ENCODE peak calls at places on chromosomes 13 and 19, in seven cellular contexts. One of them, this sample, is unnamed.

GRCh38 chr13:44136693-44137268 is 236.8 kb upstream of the SERP2 start:
- DNase-seq in brain microvascular endothelial cell: no peak
- DNase-seq in GM23338: no peak
- DNase-seq in uterus: no peak
- DNase-seq in foreskin keratinocyte: no peak
- DNase-seq in mesenchymal stem cell: no peak
- DNase-seq in dorsolateral prefrontal cortex: no peak
- DNase-seq in this sample: no peak

GRCh38 chr19:10769533-10770491 is 51.9 kb downstream of the DNM2 start:
- DNase-seq in brain microvascular endothelial cell: no peak
- DNase-seq in GM23338: peak
- DNase-seq in uterus: peak
- DNase-seq in foreskin keratinocyte: no peak
- DNase-seq in mesenchymal stem cell: peak
- DNase-seq in dorsolateral prefrontal cortex: peak
- DNase-seq in this sample: peak

GRCh38 chr19:27889156-27889555 is 1323.8 kb downstream of the UQCRFS1 start:
- DNase-seq in brain microvascular endothelial cell: no peak
- DNase-seq in GM23338: no peak
- DNase-seq in uterus: no peak
- DNase-seq in foreskin keratinocyte: no peak
- DNase-seq in mesenchymal stem cell: no peak
- DNase-seq in dorsolateral prefrontal cortex: no peak
- DNase-seq in this sample: no peak

GRCh38 chr13:30907167-30907761 is 1.2 kb downstream of the MEDAG start:
- DNase-seq in brain microvascular endothelial cell: no peak
- DNase-seq in GM23338: no peak
- DNase-seq in uterus: no peak
- DNase-seq in foreskin keratinocyte: no peak
- DNase-seq in mesenchymal stem cell: peak
- DNase-seq in dorsolateral prefrontal cortex: no peak
- DNase-seq in this sample: no peak

GRCh38 chr19:29372921-29373797 is 152.6 kb upstream of the VSTM2B start:
- DNase-seq in brain microvascular endothelial cell: no peak
- DNase-seq in GM23338: no peak
- DNase-seq in uterus: no peak
- DNase-seq in foreskin keratinocyte: no peak
- DNase-seq in mesenchymal stem cell: no peak
- DNase-seq in dorsolateral prefrontal cortex: no peak
- DNase-seq in this sample: peak

GRCh38 chr19:7904074-7905020 is 670 bp downstream of the MAP2K7 start:
- DNase-seq in brain microvascular endothelial cell: no peak
- DNase-seq in GM23338: peak
- DNase-seq in uterus: peak
- DNase-seq in foreskin keratinocyte: no peak
- DNase-seq in mesenchymal stem cell: peak
- DNase-seq in dorsolateral prefrontal cortex: no peak
- DNase-seq in this sample: peak

GRCh38 chr19:44644391-44645016 is 794 bp downstream of the PVR start:
- DNase-seq in brain microvascular endothelial cell: no peak
- DNase-seq in GM23338: peak
- DNase-seq in uterus: no peak
- DNase-seq in foreskin keratinocyte: peak
- DNase-seq in mesenchymal stem cell: peak
- DNase-seq in dorsolateral prefrontal cortex: no peak
- DNase-seq in this sample: peak

GRCh38 chr19:35142531-35143230 is 374 bp upstream of the FXYD7 start:
- DNase-seq in brain microvascular endothelial cell: no peak
- DNase-seq in GM23338: peak
- DNase-seq in uterus: no peak
- DNase-seq in foreskin keratinocyte: no peak
- DNase-seq in mesenchymal stem cell: peak
- DNase-seq in dorsolateral prefrontal cortex: no peak
- DNase-seq in this sample: peak

GRCh38 chr13:102172406-102172805 is 229.4 kb downstream of the FGF14 start:
- DNase-seq in brain microvascular endothelial cell: no peak
- DNase-seq in GM23338: peak
- DNase-seq in uterus: no peak
- DNase-seq in foreskin keratinocyte: no peak
- DNase-seq in mesenchymal stem cell: no peak
- DNase-seq in dorsolateral prefrontal cortex: no peak
- DNase-seq in this sample: no peak

GRCh38 chr19:52923782-52924593 is 760 bp upstream of the ZNF888 start:
- DNase-seq in brain microvascular endothelial cell: peak
- DNase-seq in GM23338: peak
- DNase-seq in uterus: peak
- DNase-seq in foreskin keratinocyte: no peak
- DNase-seq in mesenchymal stem cell: peak
- DNase-seq in dorsolateral prefrontal cortex: peak
- DNase-seq in this sample: peak

GRCh38 chr13:33487575-33488243 is 202.2 kb upstream of the STARD13 start:
- DNase-seq in brain microvascular endothelial cell: no peak
- DNase-seq in GM23338: peak
- DNase-seq in uterus: no peak
- DNase-seq in foreskin keratinocyte: no peak
- DNase-seq in mesenchymal stem cell: peak
- DNase-seq in dorsolateral prefrontal cortex: no peak
- DNase-seq in this sample: peak

GRCh38 chr13:40181203-40181845 is 485.1 kb downstream of the FOXO1 start:
- DNase-seq in brain microvascular endothelial cell: peak
- DNase-seq in GM23338: no peak
- DNase-seq in uterus: no peak
- DNase-seq in foreskin keratinocyte: no peak
- DNase-seq in mesenchymal stem cell: peak
- DNase-seq in dorsolateral prefrontal cortex: no peak
- DNase-seq in this sample: no peak

GRCh38 chr19:47693489-47693888 is 19.7 kb upstream of the EHD2 start:
- DNase-seq in brain microvascular endothelial cell: no peak
- DNase-seq in GM23338: no peak
- DNase-seq in uterus: no peak
- DNase-seq in foreskin keratinocyte: no peak
- DNase-seq in mesenchymal stem cell: no peak
- DNase-seq in dorsolateral prefrontal cortex: no peak
- DNase-seq in this sample: no peak

GRCh38 chr13:40682449-40683240 is 16.2 kb upstream of the FOXO1 start:
- DNase-seq in brain microvascular endothelial cell: no peak
- DNase-seq in GM23338: peak
- DNase-seq in uterus: no peak
- DNase-seq in foreskin keratinocyte: no peak
- DNase-seq in mesenchymal stem cell: peak
- DNase-seq in dorsolateral prefrontal cortex: no peak
- DNase-seq in this sample: peak

GRCh38 chr19:39407644-39408391 is 1.2 kb downstream of the ZFP36 start:
- DNase-seq in brain microvascular endothelial cell: no peak
- DNase-seq in GM23338: peak
- DNase-seq in uterus: peak
- DNase-seq in foreskin keratinocyte: no peak
- DNase-seq in mesenchymal stem cell: peak
- DNase-seq in dorsolateral prefrontal cortex: no peak
- DNase-seq in this sample: peak

GRCh38 chr19:14475251-14476073 is at the start of gene PTGER1:
- DNase-seq in brain microvascular endothelial cell: no peak
- DNase-seq in GM23338: peak
- DNase-seq in uterus: no peak
- DNase-seq in foreskin keratinocyte: no peak
- DNase-seq in mesenchymal stem cell: peak
- DNase-seq in dorsolateral prefrontal cortex: no peak
- DNase-seq in this sample: peak

GRCh38 chr19:4208385-4209094 is 20.8 kb upstream of the EBI3 start:
- DNase-seq in brain microvascular endothelial cell: peak
- DNase-seq in GM23338: peak
- DNase-seq in uterus: no peak
- DNase-seq in foreskin keratinocyte: peak
- DNase-seq in mesenchymal stem cell: peak
- DNase-seq in dorsolateral prefrontal cortex: no peak
- DNase-seq in this sample: peak

GRCh38 chr13:26698392-26699196 is 62.0 kb downstream of the GPR12 start:
- DNase-seq in brain microvascular endothelial cell: peak
- DNase-seq in GM23338: peak
- DNase-seq in uterus: peak
- DNase-seq in foreskin keratinocyte: peak
- DNase-seq in mesenchymal stem cell: peak
- DNase-seq in dorsolateral prefrontal cortex: peak
- DNase-seq in this sample: peak

GRCh38 chr19:1275976-1276619 is 768 bp downstream of the FAM174C start:
- DNase-seq in brain microvascular endothelial cell: no peak
- DNase-seq in GM23338: no peak
- DNase-seq in uterus: no peak
- DNase-seq in foreskin keratinocyte: no peak
- DNase-seq in mesenchymal stem cell: no peak
- DNase-seq in dorsolateral prefrontal cortex: no peak
- DNase-seq in this sample: no peak

GRCh38 chr13:102440259-102440936 is 38.5 kb upstream of the FGF14 start:
- DNase-seq in brain microvascular endothelial cell: no peak
- DNase-seq in GM23338: no peak
- DNase-seq in uterus: no peak
- DNase-seq in foreskin keratinocyte: peak
- DNase-seq in mesenchymal stem cell: no peak
- DNase-seq in dorsolateral prefrontal cortex: no peak
- DNase-seq in this sample: no peak

GRCh38 chr19:22545751-22546150 is 88.4 kb upstream of the ZNF492 start:
- DNase-seq in brain microvascular endothelial cell: no peak
- DNase-seq in GM23338: peak
- DNase-seq in uterus: peak
- DNase-seq in foreskin keratinocyte: no peak
- DNase-seq in mesenchymal stem cell: no peak
- DNase-seq in dorsolateral prefrontal cortex: no peak
- DNase-seq in this sample: peak

GRCh38 chr13:42276683-42277082 is 4.7 kb downstream of the AKAP11 start:
- DNase-seq in brain microvascular endothelial cell: no peak
- DNase-seq in GM23338: no peak
- DNase-seq in uterus: no peak
- DNase-seq in foreskin keratinocyte: no peak
- DNase-seq in mesenchymal stem cell: peak
- DNase-seq in dorsolateral prefrontal cortex: no peak
- DNase-seq in this sample: no peak

GRCh38 chr13:42275506-42275905 is 3.6 kb downstream of the AKAP11 start:
- DNase-seq in brain microvascular endothelial cell: no peak
- DNase-seq in GM23338: no peak
- DNase-seq in uterus: no peak
- DNase-seq in foreskin keratinocyte: no peak
- DNase-seq in mesenchymal stem cell: no peak
- DNase-seq in dorsolateral prefrontal cortex: no peak
- DNase-seq in this sample: no peak

GRCh38 chr13:42279986-42280385 is 8.0 kb downstream of the AKAP11 start:
- DNase-seq in brain microvascular endothelial cell: no peak
- DNase-seq in GM23338: no peak
- DNase-seq in uterus: no peak
- DNase-seq in foreskin keratinocyte: no peak
- DNase-seq in mesenchymal stem cell: no peak
- DNase-seq in dorsolateral prefrontal cortex: no peak
- DNase-seq in this sample: no peak

GRCh38 chr13:42279080-42279479 is 7.1 kb downstream of the AKAP11 start:
- DNase-seq in brain microvascular endothelial cell: no peak
- DNase-seq in GM23338: no peak
- DNase-seq in uterus: no peak
- DNase-seq in foreskin keratinocyte: no peak
- DNase-seq in mesenchymal stem cell: no peak
- DNase-seq in dorsolateral prefrontal cortex: no peak
- DNase-seq in this sample: no peak

DNA sequence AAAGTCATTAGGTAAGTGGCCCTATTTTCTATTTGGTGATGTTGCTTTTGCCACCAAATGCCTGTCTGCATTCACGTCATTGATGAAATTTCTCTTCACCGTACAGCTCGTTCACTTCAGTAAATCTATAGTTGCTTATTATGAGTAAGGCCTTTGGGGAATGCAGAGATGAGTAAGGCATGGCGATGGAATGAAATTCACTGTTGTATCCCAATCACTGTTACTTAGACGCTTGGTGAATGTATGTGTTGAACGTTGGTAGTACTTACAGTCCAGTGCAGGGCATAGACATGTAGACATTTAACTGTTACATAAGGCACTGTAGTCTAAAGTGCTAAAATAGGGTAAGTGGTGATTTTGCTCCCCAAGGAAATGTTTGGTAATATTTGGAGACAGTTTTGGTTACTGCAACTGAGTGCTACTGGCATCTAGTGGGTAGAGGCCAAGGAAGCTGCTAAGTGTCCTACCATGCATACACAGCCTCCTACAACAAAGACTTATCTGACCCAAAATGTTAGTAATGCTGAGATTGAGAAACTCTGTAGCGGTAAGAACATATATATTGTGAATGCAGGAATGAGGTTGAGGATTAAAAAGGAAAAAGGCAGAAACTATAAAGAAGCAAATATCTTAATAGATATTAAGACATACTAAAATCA is 5.8 kb downstream of the AKAP11 start:
- DNase-seq in brain microvascular endothelial cell: peak
- DNase-seq in GM23338: no peak
- DNase-seq in uterus: no peak
- DNase-seq in foreskin keratinocyte: no peak
- DNase-seq in mesenchymal stem cell: peak
- DNase-seq in dorsolateral prefrontal cortex: no peak
- DNase-seq in this sample: no peak
- H3K27ac ChIP-seq in brain microvascular endothelial cell: peak
- H3K27ac ChIP-seq in GM23338: no peak
- H3K27ac ChIP-seq in uterus: no peak
- H3K27ac ChIP-seq in foreskin keratinocyte: no peak
- H3K27ac ChIP-seq in mesenchymal stem cell: no peak
- H3K27ac ChIP-seq in dorsolateral prefrontal cortex: no peak
- H3K27ac ChIP-seq in this sample: no peak

GRCh38 chr13:49348748-49349147 is 95.1 kb downstream of the CAB39L start:
- DNase-seq in brain microvascular endothelial cell: no peak
- DNase-seq in GM23338: peak
- DNase-seq in uterus: no peak
- DNase-seq in foreskin keratinocyte: no peak
- DNase-seq in mesenchymal stem cell: no peak
- DNase-seq in dorsolateral prefrontal cortex: no peak
- DNase-seq in this sample: peak
- H3K27ac ChIP-seq in brain microvascular endothelial cell: no peak
- H3K27ac ChIP-seq in GM23338: no peak
- H3K27ac ChIP-seq in uterus: no peak
- H3K27ac ChIP-seq in foreskin keratinocyte: peak
- H3K27ac ChIP-seq in mesenchymal stem cell: no peak
- H3K27ac ChIP-seq in dorsolateral prefrontal cortex: no peak
- H3K27ac ChIP-seq in this sample: no peak

DNA sequence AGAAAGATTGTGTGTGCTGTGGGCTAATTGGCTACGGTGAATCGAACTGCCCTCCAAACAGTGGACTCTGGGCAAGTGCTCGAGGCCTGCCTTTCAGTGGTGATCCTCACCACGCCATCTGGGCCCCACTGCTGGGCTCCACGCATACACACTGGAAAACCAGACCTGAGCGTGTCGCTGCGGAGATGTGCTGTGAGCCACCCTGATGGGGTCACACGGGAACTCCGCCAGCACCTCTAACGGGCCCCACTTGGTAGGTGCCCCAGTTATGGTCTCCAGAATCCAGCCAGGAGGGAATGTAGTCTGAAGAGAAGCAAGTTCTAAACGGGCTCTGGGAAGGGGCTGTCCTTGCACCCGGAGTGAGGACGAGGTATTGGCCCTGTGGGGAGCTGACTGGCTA is 39.3 kb downstream of the C13orf46 start:
- DNase-seq in brain microvascular endothelial cell: no peak
- DNase-seq in GM23338: no peak
- DNase-seq in uterus: peak
- DNase-seq in foreskin keratinocyte: no peak
- DNase-seq in mesenchymal stem cell: no peak
- DNase-seq in dorsolateral prefrontal cortex: peak
- DNase-seq in this sample: no peak
- H3K27ac ChIP-seq in brain microvascular endothelial cell: no peak
- H3K27ac ChIP-seq in GM23338: no peak
- H3K27ac ChIP-seq in uterus: no peak
- H3K27ac ChIP-seq in foreskin keratinocyte: no peak
- H3K27ac ChIP-seq in mesenchymal stem cell: no peak
- H3K27ac ChIP-seq in dorsolateral prefrontal cortex: no peak
- H3K27ac ChIP-seq in this sample: peak

GRCh38 chr19:43476606-43477005 is 11.2 kb upstream of the LYPD3 start:
- DNase-seq in brain microvascular endothelial cell: no peak
- DNase-seq in GM23338: no peak
- DNase-seq in uterus: no peak
- DNase-seq in foreskin keratinocyte: no peak
- DNase-seq in mesenchymal stem cell: peak
- DNase-seq in dorsolateral prefrontal cortex: no peak
- DNase-seq in this sample: no peak
- H3K27ac ChIP-seq in brain microvascular endothelial cell: no peak
- H3K27ac ChIP-seq in GM23338: no peak
- H3K27ac ChIP-seq in uterus: no peak
- H3K27ac ChIP-seq in foreskin keratinocyte: peak
- H3K27ac ChIP-seq in mesenchymal stem cell: no peak
- H3K27ac ChIP-seq in dorsolateral prefrontal cortex: no peak
- H3K27ac ChIP-seq in this sample: no peak

This sample was measured in endodermal cell.